ENCODE peak calls at places on chromosomes 12 and 14, in five cellular contexts. One of them, this sample, is unnamed.

GRCh38 chr14:104875811-104876210 is 10.7 kb downstream of the CEP170B start:
- DNase-seq in astrocyte of the spinal cord: no peak
- DNase-seq in RWPE1: no peak
- DNase-seq in left lung: no peak
- DNase-seq in choroid plexus epithelial cell: no peak
- DNase-seq in this sample: no peak

GRCh38 chr14:64841121-64841611 is 38.5 kb downstream of the SPTB start:
- DNase-seq in astrocyte of the spinal cord: peak
- DNase-seq in RWPE1: peak
- DNase-seq in left lung: no peak
- DNase-seq in choroid plexus epithelial cell: peak
- DNase-seq in this sample: no peak

GRCh38 chr12:87985069-87985675 is 44.0 kb downstream of the C12orf50 start:
- DNase-seq in astrocyte of the spinal cord: no peak
- DNase-seq in RWPE1: no peak
- DNase-seq in left lung: no peak
- DNase-seq in choroid plexus epithelial cell: no peak
- DNase-seq in this sample: no peak

GRCh38 chr14:102654298-102654697 is 61.8 kb downstream of the RCOR1 start:
- DNase-seq in astrocyte of the spinal cord: no peak
- DNase-seq in RWPE1: peak
- DNase-seq in left lung: no peak
- DNase-seq in choroid plexus epithelial cell: no peak
- DNase-seq in this sample: no peak

GRCh38 chr12:45745861-45746277 is 16.4 kb downstream of the ARID2 start:
- DNase-seq in astrocyte of the spinal cord: peak
- DNase-seq in RWPE1: no peak
- DNase-seq in left lung: no peak
- DNase-seq in choroid plexus epithelial cell: peak
- DNase-seq in this sample: no peak

GRCh38 chr14:101174522-101174838 is 271.0 kb upstream of the RTL1 start:
- DNase-seq in astrocyte of the spinal cord: no peak
- DNase-seq in RWPE1: no peak
- DNase-seq in left lung: peak
- DNase-seq in choroid plexus epithelial cell: no peak
- DNase-seq in this sample: no peak

GRCh38 chr12:128982933-128983332 is 129.7 kb downstream of the GLT1D1 start:
- DNase-seq in astrocyte of the spinal cord: no peak
- DNase-seq in RWPE1: no peak
- DNase-seq in left lung: no peak
- DNase-seq in choroid plexus epithelial cell: no peak
- DNase-seq in this sample: no peak

GRCh38 chr12:131028587-131029338 is 75.1 kb downstream of the ADGRD1 start:
- DNase-seq in astrocyte of the spinal cord: no peak
- DNase-seq in RWPE1: no peak
- DNase-seq in left lung: peak
- DNase-seq in choroid plexus epithelial cell: no peak
- DNase-seq in this sample: no peak

GRCh38 chr12:93379432-93380308 is 1.9 kb downstream of the NUDT4 start:
- DNase-seq in astrocyte of the spinal cord: peak
- DNase-seq in RWPE1: no peak
- DNase-seq in left lung: no peak
- DNase-seq in choroid plexus epithelial cell: no peak
- DNase-seq in this sample: no peak

GRCh38 chr12:113237748-113238147 is 16.5 kb downstream of the TPCN1 start:
- DNase-seq in astrocyte of the spinal cord: no peak
- DNase-seq in RWPE1: no peak
- DNase-seq in left lung: no peak
- DNase-seq in choroid plexus epithelial cell: no peak
- DNase-seq in this sample: no peak

GRCh38 chr12:55935742-55936151 is 4.8 kb downstream of the DGKA start:
- DNase-seq in astrocyte of the spinal cord: no peak
- DNase-seq in RWPE1: no peak
- DNase-seq in left lung: peak
- DNase-seq in choroid plexus epithelial cell: peak
- DNase-seq in this sample: no peak

GRCh38 chr12:91274886-91275285 is 92.3 kb upstream of the DCN start:
- DNase-seq in astrocyte of the spinal cord: peak
- DNase-seq in RWPE1: no peak
- DNase-seq in left lung: no peak
- DNase-seq in choroid plexus epithelial cell: peak
- DNase-seq in this sample: no peak

GRCh38 chr12:109523071-109523470 is 45.6 kb downstream of the UBE3B start:
- DNase-seq in astrocyte of the spinal cord: no peak
- DNase-seq in RWPE1: no peak
- DNase-seq in left lung: no peak
- DNase-seq in choroid plexus epithelial cell: no peak
- DNase-seq in this sample: no peak

GRCh38 chr12:52903285-52903854 is 1.5 kb downstream of the KRT8 start:
- DNase-seq in astrocyte of the spinal cord: peak
- DNase-seq in RWPE1: no peak
- DNase-seq in left lung: peak
- DNase-seq in choroid plexus epithelial cell: peak
- DNase-seq in this sample: peak

GRCh38 chr12:93805736-93806141 is 128.6 kb downstream of the CRADD start:
- DNase-seq in astrocyte of the spinal cord: peak
- DNase-seq in RWPE1: no peak
- DNase-seq in left lung: no peak
- DNase-seq in choroid plexus epithelial cell: no peak
- DNase-seq in this sample: no peak

GRCh38 chr14:61211476-61212262 is 69.5 kb downstream of the TMEM30B start:
- DNase-seq in astrocyte of the spinal cord: no peak
- DNase-seq in RWPE1: no peak
- DNase-seq in left lung: no peak
- DNase-seq in choroid plexus epithelial cell: no peak
- DNase-seq in this sample: no peak

GRCh38 chr12:15829255-15829654 is 40.1 kb upstream of the EPS8 start:
- DNase-seq in astrocyte of the spinal cord: no peak
- DNase-seq in RWPE1: no peak
- DNase-seq in left lung: no peak
- DNase-seq in choroid plexus epithelial cell: peak
- DNase-seq in this sample: no peak

GRCh38 chr14:70907996-70908917 is 998 bp downstream of the PCNX1 start:
- DNase-seq in astrocyte of the spinal cord: peak
- DNase-seq in RWPE1: peak
- DNase-seq in left lung: peak
- DNase-seq in choroid plexus epithelial cell: peak
- DNase-seq in this sample: peak

GRCh38 chr12:90801776-90802175 is 153.2 kb downstream of the CCER1 start:
- DNase-seq in astrocyte of the spinal cord: peak
- DNase-seq in RWPE1: peak
- DNase-seq in left lung: no peak
- DNase-seq in choroid plexus epithelial cell: no peak
- DNase-seq in this sample: no peak

GRCh38 chr14:102248121-102248520 is 56.8 kb downstream of the MOK start:
- DNase-seq in astrocyte of the spinal cord: no peak
- DNase-seq in RWPE1: no peak
- DNase-seq in left lung: no peak
- DNase-seq in choroid plexus epithelial cell: peak
- DNase-seq in this sample: no peak

GRCh38 chr12:54653025-54653424 is 4.9 kb upstream of the DCD start:
- DNase-seq in astrocyte of the spinal cord: no peak
- DNase-seq in RWPE1: no peak
- DNase-seq in left lung: no peak
- DNase-seq in choroid plexus epithelial cell: no peak
- DNase-seq in this sample: no peak

GRCh38 chr14:96748371-96748770 is 48.8 kb upstream of the VRK1 start:
- DNase-seq in astrocyte of the spinal cord: no peak
- DNase-seq in RWPE1: no peak
- DNase-seq in left lung: no peak
- DNase-seq in choroid plexus epithelial cell: no peak
- DNase-seq in this sample: no peak

GRCh38 chr12:116454950-116455447 is 104.2 kb upstream of the MAP1LC3B2 start:
- DNase-seq in astrocyte of the spinal cord: peak
- DNase-seq in RWPE1: peak
- DNase-seq in left lung: no peak
- DNase-seq in choroid plexus epithelial cell: peak
- DNase-seq in this sample: no peak

GRCh38 chr12:28135801-28136439 is 54.3 kb upstream of the CCDC91 start:
- DNase-seq in astrocyte of the spinal cord: no peak
- DNase-seq in RWPE1: no peak
- DNase-seq in left lung: no peak
- DNase-seq in choroid plexus epithelial cell: no peak
- DNase-seq in this sample: no peak

GRCh38 chr14:77549451-77549850 is 50.8 kb upstream of the ISM2 start:
- DNase-seq in astrocyte of the spinal cord: no peak
- DNase-seq in RWPE1: no peak
- DNase-seq in left lung: no peak
- DNase-seq in choroid plexus epithelial cell: no peak
- DNase-seq in this sample: no peak

DNA sequence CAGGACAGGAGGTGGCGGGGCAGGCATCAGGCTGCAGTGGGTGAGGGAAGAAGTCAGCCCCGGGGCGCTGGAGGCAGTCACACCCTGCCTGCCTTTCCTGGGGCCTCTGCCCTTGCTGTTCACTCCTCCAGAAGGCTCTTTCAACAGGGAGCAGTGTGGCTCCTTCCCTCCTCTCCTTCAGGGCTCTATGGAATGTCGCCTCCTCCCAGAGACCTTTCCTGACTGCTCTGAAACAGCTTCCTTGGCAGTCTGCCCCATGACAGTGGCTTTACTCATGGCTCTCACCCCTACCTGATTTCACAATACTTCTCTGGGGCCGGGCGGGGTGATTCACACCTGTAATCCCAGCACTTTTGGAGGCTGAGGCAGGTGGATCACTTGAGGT is 7.1 kb downstream of the RHOF start:
- DNase-seq in astrocyte of the spinal cord: peak
- DNase-seq in RWPE1: peak
- DNase-seq in left lung: peak
- DNase-seq in choroid plexus epithelial cell: peak
- DNase-seq in this sample: no peak
- TF ChIP-seq CTCF in astrocyte of the spinal cord: no peak
- TF ChIP-seq CTCF in RWPE1: no peak
- TF ChIP-seq CTCF in left lung: no peak
- TF ChIP-seq CTCF in choroid plexus epithelial cell: no peak
- TF ChIP-seq CTCF in this sample: no peak

GRCh38 chr12:1880153-1880845 is 38.2 kb downstream of the CACNA2D4 start:
- DNase-seq in astrocyte of the spinal cord: no peak
- DNase-seq in RWPE1: no peak
- DNase-seq in left lung: no peak
- DNase-seq in choroid plexus epithelial cell: no peak
- DNase-seq in this sample: no peak
- TF ChIP-seq CTCF in astrocyte of the spinal cord: no peak
- TF ChIP-seq CTCF in RWPE1: no peak
- TF ChIP-seq CTCF in left lung: no peak
- TF ChIP-seq CTCF in choroid plexus epithelial cell: no peak
- TF ChIP-seq CTCF in this sample: no peak

GRCh38 chr12:68832504-68832867 is 24.5 kb downstream of the MDM2 start:
- DNase-seq in astrocyte of the spinal cord: no peak
- DNase-seq in RWPE1: no peak
- DNase-seq in left lung: no peak
- DNase-seq in choroid plexus epithelial cell: no peak
- DNase-seq in this sample: no peak

GRCh38 chr12:68831272-68831671 is 23.3 kb downstream of the MDM2 start:
- DNase-seq in astrocyte of the spinal cord: no peak
- DNase-seq in RWPE1: no peak
- DNase-seq in left lung: no peak
- DNase-seq in choroid plexus epithelial cell: no peak
- DNase-seq in this sample: no peak

GRCh38 chr12:68828669-68829068 is 20.7 kb downstream of the MDM2 start:
- DNase-seq in astrocyte of the spinal cord: no peak
- DNase-seq in RWPE1: no peak
- DNase-seq in left lung: no peak
- DNase-seq in choroid plexus epithelial cell: no peak
- DNase-seq in this sample: no peak

GRCh38 chr12:68833508-68833907 is 25.5 kb downstream of the MDM2 start:
- DNase-seq in astrocyte of the spinal cord: no peak
- DNase-seq in RWPE1: no peak
- DNase-seq in left lung: no peak
- DNase-seq in choroid plexus epithelial cell: no peak
- DNase-seq in this sample: no peak

DNA sequence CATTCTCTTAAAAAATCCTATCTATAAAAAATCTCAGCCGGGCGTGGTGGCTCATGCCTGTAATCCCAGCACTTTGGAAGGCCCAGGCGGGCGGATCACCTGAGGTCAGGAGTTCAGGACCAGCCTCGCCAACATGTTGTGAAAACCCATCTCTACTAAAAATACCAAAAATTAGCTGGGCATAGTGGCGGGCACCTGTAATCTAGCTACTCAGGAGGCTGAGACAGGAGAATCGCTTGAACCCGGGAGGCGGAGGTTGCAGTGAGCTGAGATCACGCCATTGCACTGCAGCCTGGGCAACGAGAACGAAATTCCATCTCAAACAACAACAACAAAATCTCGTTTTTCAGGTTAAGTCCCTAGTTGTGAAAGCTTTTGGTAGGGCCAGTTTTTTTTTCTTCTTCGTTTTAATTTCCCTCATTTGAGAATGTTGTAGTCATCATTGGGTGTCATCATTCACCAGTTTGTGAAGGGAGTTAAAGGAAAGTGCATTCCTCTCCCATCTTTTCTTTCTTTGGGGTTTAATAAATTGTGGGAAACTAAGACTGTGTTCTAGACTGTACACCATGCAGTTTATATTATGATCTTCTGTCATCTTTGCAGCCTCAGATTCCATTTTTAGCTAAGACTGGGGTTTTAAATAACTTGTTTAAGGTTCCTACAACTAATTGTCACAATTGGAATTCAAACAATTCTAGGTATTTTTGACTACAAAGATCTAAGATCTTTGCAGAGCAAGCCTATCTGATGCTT is 23.9 kb downstream of the MDM2 start:
- DNase-seq in astrocyte of the spinal cord: no peak
- DNase-seq in RWPE1: no peak
- DNase-seq in left lung: no peak
- DNase-seq in choroid plexus epithelial cell: no peak
- DNase-seq in this sample: no peak
- TF ChIP-seq CTCF in astrocyte of the spinal cord: no peak
- TF ChIP-seq CTCF in RWPE1: no peak
- TF ChIP-seq CTCF in left lung: no peak
- TF ChIP-seq CTCF in choroid plexus epithelial cell: no peak
- TF ChIP-seq CTCF in this sample: no peak

DNA sequence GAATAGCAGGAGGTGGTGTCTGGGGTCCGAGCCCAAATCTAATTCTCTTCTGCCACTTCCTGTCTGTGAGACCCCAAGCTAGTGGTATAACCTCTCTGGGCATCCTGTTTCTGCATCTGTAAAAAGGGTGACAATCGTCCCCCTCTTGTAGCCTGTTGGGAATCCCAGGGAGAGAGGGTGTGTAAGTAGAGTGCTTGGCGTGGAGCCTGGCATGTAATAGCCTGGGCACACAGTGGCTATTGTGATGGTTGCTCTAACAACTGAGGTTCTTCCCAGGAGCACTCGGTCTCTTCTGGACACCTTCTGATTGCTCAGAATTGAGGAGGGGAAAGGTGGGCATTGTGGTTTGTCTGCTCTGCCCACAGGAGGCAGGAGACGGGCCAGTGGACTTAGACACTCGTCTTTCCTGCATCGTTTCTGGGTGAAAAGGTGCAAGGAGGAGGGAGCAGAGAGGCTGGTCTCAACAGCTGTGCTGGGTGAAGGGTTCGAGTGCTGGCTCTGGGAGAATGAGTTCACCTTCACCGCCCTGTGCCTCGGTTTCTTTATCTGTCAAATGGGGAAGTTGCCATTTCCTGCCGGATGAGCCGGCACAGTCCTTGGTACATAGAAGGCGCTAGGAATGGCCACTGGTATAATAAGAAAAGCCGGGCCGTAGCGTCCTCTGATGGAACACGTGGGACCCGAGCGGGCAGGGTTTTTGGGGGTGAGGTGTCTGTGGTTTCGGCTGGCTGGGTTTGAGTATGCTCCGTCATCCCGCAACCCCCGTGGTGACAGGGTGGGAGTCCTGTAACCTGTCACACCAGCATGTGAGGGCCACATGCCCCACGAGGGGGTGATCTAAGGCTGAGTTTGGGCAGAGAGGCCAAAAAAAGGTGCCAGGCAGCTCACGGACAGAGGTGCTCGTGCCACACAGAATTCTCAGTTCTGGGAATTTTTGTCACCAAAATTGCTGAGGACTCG is 7.2 kb downstream of the BCL7A start:
- DNase-seq in astrocyte of the spinal cord: no peak
- DNase-seq in RWPE1: no peak
- DNase-seq in left lung: no peak
- DNase-seq in choroid plexus epithelial cell: no peak
- DNase-seq in this sample: no peak
- TF ChIP-seq CTCF in astrocyte of the spinal cord: no peak
- TF ChIP-seq CTCF in RWPE1: no peak
- TF ChIP-seq CTCF in left lung: no peak
- TF ChIP-seq CTCF in choroid plexus epithelial cell: no peak
- TF ChIP-seq CTCF in this sample: no peak